ENCODE peak calls at places on chromosomes 11 and 22, in eight cellular contexts. Y is AG10803; D is HEK293T; V is stimulated activated CD4-positive, alpha-beta T cell treated with anti-CD3 and anti-CD28 coated beads, TNF-alpha, amount 100 ng/mL, for 48 hours; H is right lobe of liver; F is NCI-H1105; K is GM04504; N is CD4-positive, CD25-positive, alpha-beta regulatory T cell. J is an unnamed sample.

GRCh38 chr22:27474711-27475547 is 326.6 kb downstream of the MN1 start:
- DNase-seq in N (no peak), D (no peak), V (no peak), F (peak; percentile 51), K (peak; percentile 76), H (no peak), Y (peak; percentile 93), J (no peak)

GRCh38 chr11:127962416-127962815 is 624.9 kb downstream of the ETS1 start:
- DNase-seq in N (no peak), H (no peak), F (no peak), K (peak; percentile 9), D (no peak), V (no peak), Y (peak; percentile 13), J (no peak)

GRCh38 chr11:65591939-65592814 is 3.4 kb downstream of the KCNK7 start:
- DNase-seq in H (peak; percentile 65), D (no peak), K (no peak), N (no peak), V (no peak), F (no peak), Y (no peak), J (no peak)

GRCh38 chr11:62337682-62338181 is 484 bp downstream of the ASRGL1 start:
- DNase-seq in D (peak; percentile 31), F (peak; percentile 28), K (no peak), Y (no peak), N (peak; percentile 7), V (no peak), H (peak; percentile 57), J (no peak)

GRCh38 chr11:94544832-94545640 is 1.3 kb downstream of the FUT4 start:
- DNase-seq in K (no peak), H (peak; percentile 70), D (no peak), F (no peak), N (no peak), V (peak; percentile 8), Y (peak; percentile 40), J (no peak)

GRCh38 chr11:87038235-87038960 is 664 bp downstream of the TMEM135 start:
- DNase-seq in V (no peak), N (peak; percentile 27), H (no peak), F (no peak), K (no peak), Y (no peak), D (peak; percentile 14), J (no peak)

GRCh38 chr11:34313099-34313517 is 44.7 kb downstream of the ABTB2 start:
- DNase-seq in N (peak; percentile 55), Y (peak; percentile 44), K (no peak), F (no peak), D (no peak), H (no peak), V (no peak), J (no peak)

GRCh38 chr11:8100151-8100550 is 19.1 kb downstream of the TUB start:
- DNase-seq in Y (no peak), V (no peak), D (no peak), F (no peak), N (no peak), H (no peak), K (no peak), J (no peak)

GRCh38 chr11:106281455-106282173 is 204.2 kb downstream of the AASDHPPT start:
- DNase-seq in H (no peak), K (peak; percentile 47), N (no peak), Y (peak; percentile 90), F (no peak), D (no peak), V (no peak), J (no peak)

GRCh38 chr11:8719260-8720190 is 36.9 kb downstream of the RPL27A start:
- DNase-seq in N (no peak), Y (peak; percentile 98), H (no peak), V (no peak), D (no peak), F (no peak), K (peak; percentile 94), J (no peak)

GRCh38 chr11:35629511-35629910 is 11.3 kb downstream of the FJX1 start:
- DNase-seq in D (no peak), K (no peak), H (no peak), N (no peak), Y (no peak), F (no peak), V (no peak), J (no peak)

GRCh38 chr22:43308451-43309235 is 34.5 kb downstream of the SCUBE1 start:
- DNase-seq in V (no peak), H (no peak), K (no peak), F (peak; percentile 60), N (no peak), Y (no peak), D (no peak), J (no peak)

GRCh38 chr11:2674681-2675131 is 25.1 kb downstream of the KCNQ1OT1 start:
- DNase-seq in H (no peak), D (no peak), N (no peak), Y (no peak), K (no peak), V (no peak), F (no peak), J (no peak)

GRCh38 chr11:128334311-128335044 is 252.9 kb downstream of the ETS1 start:
- DNase-seq in F (no peak), H (peak; percentile 69), K (no peak), Y (no peak), D (no peak), V (no peak), N (no peak), J (no peak)

GRCh38 chr11:32312865-32313403 is 122.4 kb downstream of the WT1 start:
- DNase-seq in F (no peak), K (peak; percentile 22), D (peak; percentile 69), Y (peak; percentile 74), H (no peak), N (peak; percentile 30), V (peak; percentile 30), J (peak; percentile 17)

GRCh38 chr22:23754980-23755636 is 883 bp upstream of the VPREB3 start:
- DNase-seq in H (no peak), N (no peak), V (no peak), Y (no peak), F (no peak), K (no peak), D (no peak), J (no peak)

GRCh38 chr11:64120951-64121569 is 44.9 kb downstream of the MACROD1 start:
- DNase-seq in N (no peak), H (no peak), Y (peak; percentile 38), V (no peak), F (peak; percentile 89), D (no peak), K (no peak), J (no peak)

GRCh38 chr11:124898711-124899110 is 1.0 kb upstream of the ROBO4 start:
- DNase-seq in N (no peak), H (no peak), D (no peak), F (no peak), V (no peak), Y (peak; percentile 74), K (no peak), J (no peak)

J was measured in KG1.